ENCODE peak calls at places on chromosomes 2 and 18, in eight cellular contexts. R is left ventricle myocardium inferior, B is fibroblast of lung, A is tibial nerve, H is OCI-LY7, Z is right lobe of liver, Q is left lung, U is IMR-90. D is an unnamed sample.
A peak's percentile ranks its signal among the peaks of the same experiment; 100 is the strongest.

GRCh38 chr2:240301256-240301795 is 134.1 kb upstream of the GPC1 start:
- DNase-seq in R (no peak), B (no peak), A (no peak), H (no peak), Z (peak; percentile 25), Q (peak; percentile 45), U (no peak), D (no peak)

GRCh38 chr2:3624059-3624794 is 29.3 kb downstream of the COLEC11 start:
- DNase-seq in R (no peak), B (no peak), A (no peak), H (no peak), Z (no peak), Q (no peak), U (peak; percentile 11), D (no peak)

GRCh38 chr2:85308951-85309555 is 18.7 kb downstream of the TGOLN2 start:
- DNase-seq in R (peak; percentile 53), B (peak; percentile 65), A (no peak), H (no peak), Z (peak; percentile 76), Q (peak; percentile 83), U (peak; percentile 67), D (no peak)

GRCh38 chr2:45806563-45807358 is 155.3 kb downstream of the PRKCE start:
- DNase-seq in R (no peak), B (no peak), A (no peak), H (no peak), Z (no peak), Q (no peak), U (no peak), D (no peak)

GRCh38 chr2:207397917-207398655 is 131.7 kb upstream of the CREB1 start:
- DNase-seq in R (no peak), B (no peak), A (no peak), H (no peak), Z (no peak), Q (no peak), U (no peak), D (no peak)

GRCh38 chr2:216492951-216493685 is 5.5 kb upstream of the RPL37A start:
- DNase-seq in R (no peak), B (peak; percentile 31), A (no peak), H (no peak), Z (no peak), Q (no peak), U (peak; percentile 82), D (no peak)

GRCh38 chr2:120769076-120769786 is 33.6 kb downstream of the GLI2 start:
- DNase-seq in R (peak; percentile 5), B (no peak), A (no peak), H (no peak), Z (no peak), Q (peak; percentile 32), U (no peak), D (no peak)

GRCh38 chr2:25030702-25031101 is 11.2 kb upstream of the EFR3B start:
- DNase-seq in R (no peak), B (no peak), A (no peak), H (no peak), Z (no peak), Q (no peak), U (peak; percentile 7), D (no peak)

GRCh38 chr18:61541673-61542072 is 208.4 kb downstream of the CDH20 start:
- DNase-seq in R (no peak), B (peak; percentile 27), A (no peak), H (no peak), Z (no peak), Q (no peak), U (peak; percentile 31), D (no peak)

GRCh38 chr2:108347786-108348185 is 30.0 kb upstream of the SULT1C4 start:
- DNase-seq in R (no peak), B (no peak), A (no peak), H (no peak), Z (no peak), Q (no peak), U (no peak), D (no peak)

GRCh38 chr2:58553937-58554336 is 312.8 kb upstream of the FANCL start:
- DNase-seq in R (no peak), B (peak; percentile 9), A (no peak), H (no peak), Z (no peak), Q (no peak), U (no peak), D (no peak)

GRCh38 chr2:47250576-47251403 is 95.7 kb upstream of the STPG4 start:
- DNase-seq in R (no peak), B (no peak), A (no peak), H (no peak), Z (no peak), Q (no peak), U (no peak), D (no peak)

GRCh38 chr18:13290856-13291271 is 72.3 kb downstream of the LDLRAD4 start:
- DNase-seq in R (no peak), B (no peak), A (no peak), H (no peak), Z (no peak), Q (no peak), U (no peak), D (peak; percentile 44)

GRCh38 chr18:79484661-79485621 is 89.2 kb downstream of the NFATC1 start:
- DNase-seq in R (peak; percentile 30), B (peak; percentile 81), A (no peak), H (no peak), Z (peak; percentile 39), Q (peak; percentile 75), U (peak; percentile 98), D (no peak)

GRCh38 chr18:37487400-37487831 is 78.2 kb downstream of the CELF4 start:
- DNase-seq in R (no peak), B (no peak), A (no peak), H (no peak), Z (no peak), Q (no peak), U (no peak), D (no peak)

GRCh38 chr18:37486848-37487247 is 78.8 kb downstream of the CELF4 start:
- DNase-seq in R (no peak), B (no peak), A (no peak), H (no peak), Z (no peak), Q (no peak), U (no peak), D (no peak)

GRCh38 chr18:37483984-37484892 is 81.4 kb downstream of the CELF4 start:
- DNase-seq in R (no peak), B (no peak), A (no peak), H (no peak), Z (no peak), Q (no peak), U (no peak), D (no peak)

GRCh38 chr18:37483221-37483971 is 82.2 kb downstream of the CELF4 start:
- DNase-seq in R (no peak), B (peak; percentile 35), A (no peak), H (no peak), Z (no peak), Q (no peak), U (peak; percentile 25), D (no peak)

GRCh38 chr18:37484893-37485834 is 80.4 kb downstream of the CELF4 start:
- DNase-seq in R (no peak), B (peak; percentile 4), A (no peak), H (no peak), Z (no peak), Q (no peak), U (peak; percentile 5), D (no peak)
- H3K4me3 ChIP-seq in R (peak overlapping the region; percentile 41), B (no peak overlapping the region), A (no peak overlapping the region), H (no peak overlapping the region), Z (no peak overlapping the region), Q (no peak overlapping the region), U (no peak overlapping the region), D (no peak overlapping the region)

DNA sequence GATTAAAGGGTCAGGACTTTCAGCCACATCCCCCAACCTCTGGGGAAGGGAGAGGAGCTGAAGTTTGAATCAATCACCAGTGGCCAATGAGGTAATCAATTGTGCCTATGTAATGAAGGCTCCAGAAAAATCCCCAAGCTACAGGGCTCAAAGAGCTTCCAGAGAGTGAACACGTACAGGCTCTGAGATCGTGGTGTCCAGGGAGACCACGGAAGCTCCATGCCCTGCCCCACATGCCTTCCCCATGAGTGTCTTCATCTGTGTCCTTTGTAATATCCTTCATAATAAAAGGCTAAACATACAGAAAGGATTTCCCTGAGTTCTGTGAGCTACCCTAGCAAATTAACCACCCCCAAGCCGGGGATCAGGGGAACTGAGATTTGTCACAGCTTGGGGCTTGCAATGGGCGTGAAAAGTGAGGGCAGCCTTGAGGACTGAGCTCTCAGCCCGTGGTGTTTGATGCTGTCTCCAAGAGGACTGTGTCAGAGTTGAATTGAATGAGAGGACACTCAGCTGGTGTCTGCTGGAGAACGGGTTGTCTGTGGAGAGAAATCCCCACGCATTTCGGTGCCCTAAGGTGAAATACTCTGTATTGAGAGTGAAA is 25.5 kb upstream of the TUBB6 start:
- DNase-seq in R (no peak), B (peak; percentile 66), A (no peak), H (no peak), Z (no peak), Q (no peak), U (peak; percentile 93), D (no peak)
- H3K27ac ChIP-seq in R (no peak overlapping the region), B (peak overlapping the region; percentile 69), A (no peak overlapping the region), H (no peak overlapping the region), Z (no peak overlapping the region), Q (no peak overlapping the region), U (peak overlapping the region; percentile 75), D (no peak overlapping the region)

DNA sequence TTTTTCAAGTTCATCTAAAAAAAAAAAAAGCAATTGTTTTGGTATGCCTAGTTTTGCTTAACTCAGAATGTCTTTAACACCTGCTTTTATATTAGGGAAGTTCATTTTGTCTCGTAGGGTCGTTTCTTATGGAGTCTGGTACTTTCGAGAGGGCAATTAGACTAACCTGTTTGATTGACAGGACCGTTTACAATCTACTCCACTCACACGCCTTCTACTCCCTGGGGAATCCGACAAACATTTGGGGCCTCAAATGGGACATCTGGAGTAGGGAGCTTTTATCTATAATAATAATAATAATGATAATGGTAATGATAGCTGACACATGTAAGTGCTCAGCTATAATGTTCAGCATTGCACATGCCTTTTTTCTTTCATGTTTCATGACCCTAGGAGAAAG is 261.6 kb upstream of the RASGRP3 start:
- DNase-seq in R (no peak), B (no peak), A (no peak), H (no peak), Z (no peak), Q (no peak), U (no peak), D (no peak)
- H3K4me1 ChIP-seq in R (peaks cover 75% of the 10 kb centered on the region), B (peaks cover 50% of the 10 kb centered on the region), A (peaks cover 67% of the 10 kb centered on the region), H (no peaks in the 10 kb centered on the region), Z (no peaks in the 10 kb centered on the region), Q (peaks cover 4% of the 10 kb centered on the region), U (peaks cover 32% of the 10 kb centered on the region), D (no peaks in the 10 kb centered on the region)

GRCh38 chr2:117814417-117815264 is at the start of gene DDX18:
- DNase-seq in R (peak; percentile 97), B (peak; percentile 98), A (peak; percentile 92), H (peak; percentile 99), Z (peak; percentile 98), Q (peak; percentile 98), U (peak; percentile 97), D (peak; percentile 95)

GRCh38 chr2:117818921-117819320 is 4.4 kb downstream of the DDX18 start:
- DNase-seq in R (no peak), B (no peak), A (no peak), H (no peak), Z (no peak), Q (no peak), U (no peak), D (no peak)

GRCh38 chr2:117820444-117820843 is 6.0 kb downstream of the DDX18 start:
- DNase-seq in R (no peak), B (no peak), A (no peak), H (no peak), Z (no peak), Q (no peak), U (no peak), D (no peak)

GRCh38 chr2:117812443-117812842 is 2.0 kb upstream of the DDX18 start:
- DNase-seq in R (no peak), B (no peak), A (no peak), H (no peak), Z (no peak), Q (no peak), U (no peak), D (no peak)

GRCh38 chr2:117815946-117816345 is 1.5 kb downstream of the DDX18 start:
- DNase-seq in R (no peak), B (no peak), A (no peak), H (no peak), Z (no peak), Q (no peak), U (peak; percentile 52), D (no peak)
- H3K4me3 ChIP-seq in R (peak overlapping the region; percentile 91), B (peak overlapping the region; percentile 95), A (no peak overlapping the region), H (peak overlapping the region; percentile 90), Z (no peak overlapping the region), Q (no peak overlapping the region), U (no peak overlapping the region), D (peak overlapping the region; percentile 54)